ENCODE peak calls at places on chromosomes 13 and 19, in seven cellular contexts. B is A549, W is ovary, Y is tibial nerve, V is uterus, N is HepG2, F is spleen. U is an unnamed sample.

GRCh38 chr19:3657395-3657769 is 30.8 kb upstream of the CACTIN start:
- DNase-seq in B (no peak), W (no peak), Y (no peak), V (no peak), N (no peak), F (no peak), U (no peak)

GRCh38 chr13:94656766-94657165 is 55.1 kb downstream of the GPR180 start:
- DNase-seq in B (peak; percentile 35), W (no peak), Y (no peak), V (no peak), N (no peak), F (no peak), U (no peak)

GRCh38 chr13:64723735-64724134 is 2506.4 kb downstream of the PCDH9 start:
- DNase-seq in B (peak; percentile 90), W (no peak), Y (no peak), V (no peak), N (peak; percentile 62), F (no peak), U (no peak)

GRCh38 chr19:17337675-17338439 is 504 bp downstream of the GTPBP3 start:
- DNase-seq in B (no peak), W (peak; percentile 60), Y (no peak), V (no peak), N (no peak), F (peak; percentile 86), U (no peak)

GRCh38 chr13:113599396-113599795 is 14.8 kb downstream of the TFDP1 start:
- DNase-seq in B (no peak), W (peak; percentile 17), Y (no peak), V (no peak), N (no peak), F (peak; percentile 54), U (peak; percentile 25)

GRCh38 chr19:28239270-28239669 is 973.7 kb downstream of the UQCRFS1 start:
- DNase-seq in B (peak; percentile 31), W (no peak), Y (no peak), V (no peak), N (no peak), F (no peak), U (no peak)

GRCh38 chr13:48976677-48977625 is 1.2 kb downstream of the FNDC3A start:
- DNase-seq in B (peak; percentile 3), W (no peak), Y (peak; percentile 38), V (no peak), N (peak; percentile 73), F (no peak), U (peak; percentile 66)

GRCh38 chr19:15199652-15200574 is 882 bp downstream of the NOTCH3 start:
- DNase-seq in B (no peak), W (peak; percentile 51), Y (no peak), V (no peak), N (no peak), F (no peak), U (no peak)

GRCh38 chr19:7373862-7374261 is 25.1 kb downstream of the ARHGEF18 start:
- DNase-seq in B (no peak), W (no peak), Y (no peak), V (no peak), N (peak; percentile 35), F (no peak), U (no peak)

GRCh38 chr13:110528911-110529310 is 32.6 kb downstream of the RAB20 start:
- DNase-seq in B (no peak), W (no peak), Y (no peak), V (no peak), N (no peak), F (no peak), U (no peak)

GRCh38 chr13:97194473-97194872 is 27.7 kb upstream of the MBNL2 start:
- DNase-seq in B (no peak), W (no peak), Y (no peak), V (no peak), N (no peak), F (no peak), U (no peak)

GRCh38 chr13:80562423-80562822 is 221.5 kb upstream of the SPRY2 start:
- DNase-seq in B (no peak), W (no peak), Y (no peak), V (no peak), N (no peak), F (no peak), U (no peak)

GRCh38 chr13:31046711-31047279 is 114.3 kb downstream of the TEX26 start:
- DNase-seq in B (no peak), W (peak; percentile 55), Y (no peak), V (peak; percentile 31), N (no peak), F (no peak), U (peak; percentile 64)

GRCh38 chr13:59710995-59711701 is 452.6 kb downstream of the DIAPH3 start:
- DNase-seq in B (no peak), W (no peak), Y (no peak), V (no peak), N (no peak), F (no peak), U (no peak)

GRCh38 chr19:39941615-39942507 is 7.4 kb upstream of the FCGBP start:
- DNase-seq in B (no peak), W (no peak), Y (peak; percentile 20), V (no peak), N (no peak), F (no peak), U (peak; percentile 84)

GRCh38 chr13:73268306-73268705 is 209.5 kb downstream of the KLF5 start:
- DNase-seq in B (no peak), W (no peak), Y (no peak), V (no peak), N (no peak), F (no peak), U (peak; percentile 51)

GRCh38 chr13:112840472-112841302 is 128.3 kb upstream of the MCF2L start:
- DNase-seq in B (no peak), W (no peak), Y (no peak), V (no peak), N (no peak), F (peak; percentile 63), U (peak; percentile 40)

GRCh38 chr19:6963937-6964336 is 57.3 kb downstream of the MBD3L2B start:
- DNase-seq in B (no peak), W (no peak), Y (no peak), V (no peak), N (no peak), F (no peak), U (peak; percentile 25)

GRCh38 chr13:110436786-110437370 is 124.6 kb downstream of the RAB20 start:
- DNase-seq in B (no peak), W (no peak), Y (no peak), V (no peak), N (no peak), F (no peak), U (no peak)

GRCh38 chr19:3663838-3664237 is 36.4 kb downstream of the PIP5K1C start:
- DNase-seq in B (no peak), W (no peak), Y (no peak), V (no peak), N (no peak), F (no peak), U (no peak)

GRCh38 chr19:43596842-43597461 is 557 bp downstream of the ZNF576 start:
- DNase-seq in B (no peak), W (no peak), Y (no peak), V (no peak), N (no peak), F (no peak), U (no peak)

GRCh38 chr19:35545001-35545854 is at the start of gene TMEM147:
- DNase-seq in B (peak; percentile 95), W (peak; percentile 96), Y (peak; percentile 87), V (peak; percentile 93), N (peak; percentile 72), F (peak; percentile 97), U (peak; percentile 94)

GRCh38 chr13:20182231-20182846 is 10.4 kb downstream of the GJB2 start:
- DNase-seq in B (peak; percentile 71), W (no peak), Y (peak; percentile 33), V (no peak), N (peak; percentile 63), F (no peak), U (no peak)

DNA sequence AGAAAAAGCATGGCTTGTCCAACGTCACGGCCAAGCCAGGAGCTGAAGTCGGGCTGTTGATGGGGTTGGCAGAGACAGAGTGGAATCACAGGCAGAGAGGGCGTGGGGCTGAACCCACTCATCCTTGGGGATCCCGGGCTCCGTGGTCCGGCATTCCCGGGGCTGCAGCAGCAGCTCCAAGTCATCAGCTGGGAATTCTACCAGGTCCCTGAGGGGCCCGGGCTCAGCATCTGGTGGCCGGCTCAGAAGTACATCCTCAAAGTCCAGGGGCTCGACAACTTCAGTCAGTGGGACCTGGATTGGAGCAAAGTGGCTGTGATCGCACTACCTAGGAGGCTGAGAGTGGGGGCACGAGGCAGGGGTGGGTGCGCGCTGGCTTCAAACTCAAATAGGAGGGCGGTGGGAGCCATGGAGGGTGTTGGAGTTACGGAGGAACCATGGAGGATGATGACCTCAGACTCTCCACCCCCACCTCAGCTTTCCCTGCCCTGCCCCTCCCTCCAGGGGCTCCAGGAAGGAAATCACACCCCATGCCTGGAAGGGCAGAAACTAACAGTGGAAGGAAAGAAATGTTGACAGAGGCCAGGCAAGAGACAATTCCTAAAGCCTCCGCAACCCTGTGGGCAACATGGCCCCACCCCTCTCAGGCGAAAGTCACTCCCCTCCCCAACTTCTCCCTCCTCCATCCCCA is 9.5 kb downstream of the DOCK6 start:
- DNase-seq in B (no peak), W (no peak), Y (no peak), V (no peak), N (no peak), F (no peak), U (no peak)
- H3K9me3 ChIP-seq in B (no peaks in the 10 kb centered on the region), W (no peaks in the 10 kb centered on the region), Y (no peaks in the 10 kb centered on the region), V (no peaks in the 10 kb centered on the region), N (no peaks in the 10 kb centered on the region), F (no peaks in the 10 kb centered on the region), U (no peaks in the 10 kb centered on the region)

GRCh38 chr13:27663947-27664346 is 42.3 kb downstream of the POLR1D start:
- DNase-seq in B (no peak), W (no peak), Y (no peak), V (no peak), N (no peak), F (no peak), U (no peak)
- H3K27ac ChIP-seq in B (no peak overlapping the region), W (no peak overlapping the region), Y (no peak overlapping the region), V (no peak overlapping the region), N (no peak overlapping the region), F (no peak overlapping the region), U (no peak overlapping the region)

GRCh38 chr13:50419466-50419865 is 404.2 kb downstream of the KCNRG start:
- DNase-seq in B (no peak), W (no peak), Y (no peak), V (no peak), N (no peak), F (no peak), U (no peak)

GRCh38 chr13:50422181-50423148 is 407.2 kb downstream of the KCNRG start:
- DNase-seq in B (no peak), W (no peak), Y (no peak), V (no peak), N (no peak), F (no peak), U (no peak)

GRCh38 chr13:50419896-50420295 is 404.7 kb downstream of the KCNRG start:
- DNase-seq in B (no peak), W (no peak), Y (no peak), V (peak; percentile 31), N (no peak), F (no peak), U (no peak)

GRCh38 chr13:50421457-50422130 is 406.4 kb downstream of the KCNRG start:
- DNase-seq in B (no peak), W (no peak), Y (no peak), V (no peak), N (no peak), F (no peak), U (no peak)

GRCh38 chr13:50420720-50421456 is 405.6 kb downstream of the KCNRG start:
- DNase-seq in B (no peak), W (no peak), Y (no peak), V (no peak), N (no peak), F (no peak), U (no peak)
- TF ChIP-seq POLR2A in B (no peak), W (no peak), Y (no peak), V (no peak), N (no peak), F (no peak), U (no peak)

GRCh38 chr19:36962346-36962745 is 46.2 kb downstream of the ZNF568 start:
- DNase-seq in B (no peak), W (no peak), Y (no peak), V (no peak), N (no peak), F (no peak), U (no peak)
- H3K9me3 ChIP-seq in B (peaks cover 78% of the 10 kb centered on the region), W (no peaks in the 10 kb centered on the region), Y (peaks cover 85% of the 10 kb centered on the region), V (no peaks in the 10 kb centered on the region), N (peaks cover 86% of the 10 kb centered on the region), F (peaks cover 31% of the 10 kb centered on the region), U (no peaks in the 10 kb centered on the region)